ENCODE peak calls at places on chromosomes 7 and 10, in seven cellular contexts. C is HCT116, K is fibroblast of lung, I is PC-9, O is hepatocyte, X is H1, F is astrocyte. Y is an unnamed sample.

GRCh38 chr10:114584419-114584818 is 73.7 kb downstream of the ABLIM1 start:
- DNase-seq in O (no peak), X (no peak), C (no peak), F (peak; percentile 74), K (no peak), I (no peak), Y (no peak)

GRCh38 chr7:12809476-12809875 is 122.0 kb downstream of the ARL4A start:
- DNase-seq in X (no peak), F (no peak), C (no peak), K (no peak), O (no peak), I (no peak), Y (no peak)

GRCh38 chr10:122112021-122112616 is 123.2 kb downstream of the TACC2 start:
- DNase-seq in I (no peak), C (peak; percentile 16), O (peak; percentile 41), X (no peak), K (peak; percentile 58), F (no peak), Y (no peak)

GRCh38 chr10:97714401-97715258 is 1.1 kb downstream of the MARVELD1 start:
- DNase-seq in K (peak; percentile 77), X (peak; percentile 84), O (peak; percentile 87), F (peak; percentile 71), C (no peak), I (peak; percentile 51), Y (peak; percentile 90)

GRCh38 chr7:30329706-30330105 is 45.3 kb downstream of the ZNRF2 start:
- DNase-seq in X (no peak), K (no peak), I (no peak), F (no peak), C (no peak), O (no peak), Y (no peak)

GRCh38 chr10:84845628-84846261 is 517.4 kb downstream of the CCSER2 start:
- DNase-seq in C (peak; percentile 23), O (peak; percentile 45), I (no peak), X (no peak), K (no peak), F (no peak), Y (peak; percentile 39)

GRCh38 chr7:132450188-132450587 is 126.1 kb downstream of the PLXNA4 start:
- DNase-seq in K (no peak), O (no peak), C (no peak), X (no peak), I (no peak), F (no peak), Y (no peak)

GRCh38 chr7:157570531-157571200 is 233.9 kb downstream of the DNAJB6 start:
- DNase-seq in X (no peak), K (no peak), C (no peak), F (peak; percentile 83), I (no peak), O (no peak), Y (no peak)

GRCh38 chr10:26566525-26567348 is 128.6 kb downstream of the APBB1IP start:
- DNase-seq in X (peak; percentile 69), I (no peak), C (no peak), O (peak; percentile 47), K (no peak), F (no peak), Y (peak; percentile 84)

GRCh38 chr10:113665806-113666354 is 2.0 kb upstream of the NRAP start:
- DNase-seq in I (peak; percentile 59), O (peak; percentile 67), K (peak; percentile 66), X (no peak), F (peak; percentile 88), C (no peak), Y (peak; percentile 25)

GRCh38 chr7:154928136-154929005 is 74.6 kb downstream of the PAXIP1 start:
- DNase-seq in F (peak; percentile 72), C (peak; percentile 91), X (no peak), I (peak; percentile 50), O (peak; percentile 64), K (peak; percentile 98), Y (peak; percentile 59)

GRCh38 chr7:96354881-96355280 is 33.0 kb upstream of the SLC25A13 start:
- DNase-seq in K (no peak), F (no peak), X (no peak), O (no peak), C (no peak), I (no peak), Y (no peak)

GRCh38 chr7:116222501-116222900 is 12.2 kb downstream of the TES start:
- DNase-seq in O (no peak), F (no peak), I (no peak), K (no peak), X (no peak), C (no peak), Y (no peak)
- H3K4me3 ChIP-seq in O (no peak overlapping the region), F (no peak overlapping the region), I (no peak overlapping the region), K (no peak overlapping the region), X (no peak overlapping the region), C (no peak overlapping the region), Y (no peak overlapping the region)

DNA sequence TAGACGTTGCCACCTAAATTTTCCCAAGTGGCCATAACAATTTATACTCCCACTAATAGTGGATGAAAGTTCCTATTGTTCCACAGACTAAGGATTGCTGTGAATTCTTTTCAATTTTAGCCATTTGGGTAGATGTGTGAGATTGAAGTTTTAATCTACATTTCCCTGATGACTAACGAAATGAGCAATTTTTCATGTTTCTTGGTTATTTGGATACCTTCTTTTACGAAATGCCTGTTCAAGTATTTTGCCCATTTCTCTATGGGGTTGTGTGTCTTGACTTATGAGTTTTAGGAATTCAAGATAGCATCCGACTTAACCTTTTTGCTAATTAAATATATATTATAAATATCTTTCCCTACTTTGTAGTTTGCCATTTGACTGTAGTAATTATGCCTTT is 16.4 kb upstream of the PRKG1 start:
- DNase-seq in O (no peak), F (no peak), I (no peak), K (no peak), C (no peak), X (no peak), Y (no peak)
- TF ChIP-seq EZH2 in O (no peak), F (no peak), I (no peak), K (no peak), C (no peak), X (no peak), Y (no peak)

DNA sequence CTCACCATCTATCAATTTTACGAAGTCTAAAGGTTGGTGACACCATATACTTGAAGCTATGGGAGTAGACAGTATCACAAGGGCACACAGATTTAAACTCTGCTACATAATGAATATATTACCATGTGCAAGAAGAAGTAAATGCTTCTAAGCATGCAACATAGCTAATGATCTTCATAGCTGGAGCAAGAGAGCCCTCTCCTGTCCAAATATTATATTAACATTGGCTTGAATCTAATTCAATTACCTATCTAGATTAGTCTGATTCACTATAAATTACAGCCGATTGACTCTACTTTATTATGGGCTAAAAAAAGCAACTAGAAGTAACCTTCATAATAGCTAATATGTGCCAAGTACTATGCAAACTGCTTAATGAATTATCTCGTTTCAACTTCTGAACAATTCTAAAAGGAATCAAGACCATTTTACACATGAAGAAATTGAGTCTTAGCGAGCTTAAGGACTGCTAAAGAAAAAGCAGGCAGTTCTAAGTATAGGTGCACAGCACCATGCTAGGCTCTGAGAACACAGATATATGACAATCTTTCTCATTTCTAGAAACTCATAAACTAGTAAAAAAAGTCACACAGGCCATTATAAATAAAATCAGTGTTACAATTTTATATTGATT is 21.9 kb downstream of the FRA10AC1 start:
- DNase-seq in I (no peak), C (peak; percentile 34), X (no peak), F (peak; percentile 4), O (peak; percentile 56), K (peak; percentile 59), Y (peak; percentile 27)
- TF ChIP-seq CTCF in I (peak; percentile 75), C (peak; percentile 32), X (no peak), F (peak; percentile 42), O (peak; percentile 62), K (peak; percentile 27), Y (peak; percentile 44)

GRCh38 chr7:79453558-79454324 is at the start of gene MAGI2:
- DNase-seq in X (peak; percentile 77), K (peak; percentile 91), C (no peak), F (peak; percentile 70), O (peak; percentile 89), I (peak; percentile 38), Y (peak; percentile 70)

GRCh38 chr7:79452495-79453265 is 787 bp downstream of the MAGI2 start:
- DNase-seq in X (peak; percentile 67), O (peak; percentile 46), F (peak; percentile 8), I (peak; percentile 3), K (peak; percentile 42), C (no peak), Y (peak; percentile 39)

GRCh38 chr7:79452032-79452494 is 1.4 kb downstream of the MAGI2 start:
- DNase-seq in X (peak; percentile 77), C (no peak), K (peak; percentile 88), I (peak; percentile 59), O (peak; percentile 93), F (peak; percentile 52), Y (peak; percentile 85)

GRCh38 chr7:79453266-79453557 is 255 bp downstream of the MAGI2 start:
- DNase-seq in O (no peak), C (no peak), I (no peak), K (no peak), F (no peak), X (no peak), Y (no peak)

GRCh38 chr7:79451580-79451979 is 1.9 kb downstream of the MAGI2 start:
- DNase-seq in F (no peak), K (no peak), O (no peak), X (no peak), C (no peak), I (no peak), Y (no peak)
- H3K4me3 ChIP-seq in F (peak overlapping the region; percentile 80), K (peak overlapping the region; percentile 88), O (peak overlapping the region; percentile 69), X (peak overlapping the region; percentile 63), C (no peak overlapping the region), I (peak overlapping the region; percentile 67), Y (peak overlapping the region; percentile 79)

GRCh38 chr7:156459067-156459466 is 181.5 kb upstream of the RNF32 start:
- DNase-seq in C (no peak), X (no peak), O (no peak), K (no peak), I (no peak), F (no peak), Y (no peak)

GRCh38 chr7:156458011-156458410 is 182.6 kb upstream of the RNF32 start:
- DNase-seq in I (no peak), K (no peak), X (no peak), F (no peak), C (no peak), O (no peak), Y (no peak)

GRCh38 chr7:156461881-156462665 is 178.5 kb upstream of the RNF32 start:
- DNase-seq in X (no peak), O (no peak), I (no peak), K (no peak), F (no peak), C (no peak), Y (no peak)

GRCh38 chr7:156460861-156461632 is 179.5 kb upstream of the RNF32 start:
- DNase-seq in F (no peak), C (no peak), K (no peak), I (no peak), O (peak; percentile 43), X (no peak), Y (no peak)

DNA sequence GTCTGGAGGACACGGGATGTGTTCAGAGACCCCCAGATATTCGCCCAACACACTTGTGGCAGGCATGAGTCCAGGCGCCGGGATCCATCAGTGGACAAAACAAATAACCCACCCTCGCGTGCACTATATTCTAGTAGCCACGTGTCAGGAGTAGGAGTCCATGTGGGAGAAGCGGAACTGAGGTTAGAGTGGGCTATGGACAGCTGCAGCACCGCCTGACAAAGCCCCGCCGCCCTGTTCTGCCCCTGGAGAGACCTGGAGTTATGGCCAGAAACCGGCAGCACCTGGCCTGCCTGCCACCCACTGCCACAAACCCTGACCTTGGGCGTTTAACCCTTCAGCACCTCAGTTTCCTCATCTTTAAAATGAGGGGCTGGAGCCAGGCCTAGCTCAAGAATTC is 181.0 kb upstream of the RNF32 start:
- DNase-seq in X (no peak), I (no peak), F (no peak), K (no peak), O (no peak), C (no peak), Y (no peak)
- TF ChIP-seq EZH2 in X (no peak), I (no peak), F (no peak), K (no peak), O (no peak), C (no peak), Y (no peak)